ENCODE peak calls at places on chromosomes 12 and 14, in five cellular contexts. K is aorta; A is BE2C; F is GM06990; U is CD4-positive, alpha-beta memory T cell. N is an unnamed sample. For H3K27me3 and H3K36me3, the result is how much of the 10 kb centered on the place peaks cover.

GRCh38 chr12:20142956-20143355 is 225.4 kb upstream of the PDE3A start:
- DNase-seq in K (no peak), A (no peak), F (peak), U (no peak), N (peak)

GRCh38 chr14:88879016-88879415 is 54.6 kb downstream of the TTC8 start:
- DNase-seq in K (no peak), A (no peak), F (no peak), U (no peak), N (no peak)

GRCh38 chr12:124837958-124838803 is 25.5 kb downstream of the SCARB1 start:
- DNase-seq in K (no peak), A (peak), F (no peak), U (no peak), N (peak)

GRCh38 chr12:71662861-71663560 is 637 bp downstream of the ZFC3H1 start:
- DNase-seq in K (peak), A (peak), F (peak), U (peak), N (peak)

GRCh38 chr12:74412607-74413230 is 124.9 kb upstream of the ATXN7L3B start:
- DNase-seq in K (no peak), A (no peak), F (peak), U (peak), N (no peak)

GRCh38 chr14:26596722-26597030 is 1.2 kb downstream of the NOVA1 start:
- DNase-seq in K (peak), A (peak), F (no peak), U (no peak), N (no peak)

GRCh38 chr12:122721057-122721545 is 4.5 kb upstream of the HCAR3 start:
- DNase-seq in K (no peak), A (no peak), F (peak), U (no peak), N (no peak)

GRCh38 chr12:122875590-122876220 is 20.2 kb downstream of the VPS37B start:
- DNase-seq in K (peak), A (no peak), F (peak), U (no peak), N (no peak)

GRCh38 chr14:104473244-104473565 is 106.4 kb upstream of the C14orf180 start:
- DNase-seq in K (no peak), A (no peak), F (no peak), U (no peak), N (peak)

GRCh38 chr12:124713436-124714082 is 146.1 kb upstream of the NCOR2 start:
- DNase-seq in K (peak), A (no peak), F (peak), U (peak), N (no peak)

GRCh38 chr12:88448337-88448944 is 131.8 kb downstream of the KITLG start:
- DNase-seq in K (no peak), A (no peak), F (no peak), U (no peak), N (no peak)

GRCh38 chr12:102364709-102365108 is 115.7 kb downstream of the IGF1 start:
- DNase-seq in K (no peak), A (no peak), F (no peak), U (no peak), N (no peak)

GRCh38 chr12:108004368-108004767 is 124.7 kb upstream of the WSCD2 start:
- DNase-seq in K (no peak), A (no peak), F (no peak), U (no peak), N (peak)

GRCh38 chr14:75631453-75631831 is 29.2 kb downstream of the ERG28 start:
- DNase-seq in K (no peak), A (no peak), F (no peak), U (no peak), N (peak)

GRCh38 chr12:79674629-79675028 is 16.1 kb downstream of the PAWR start:
- DNase-seq in K (no peak), A (no peak), F (no peak), U (no peak), N (no peak)

GRCh38 chr12:112303799-112304198 is 78.4 kb downstream of the HECTD4 start:
- DNase-seq in K (no peak), A (no peak), F (no peak), U (no peak), N (no peak)

GRCh38 chr14:68198713-68199464 is 379.3 kb downstream of the RAD51B start:
- DNase-seq in K (no peak), A (no peak), F (no peak), U (no peak), N (no peak)

GRCh38 chr12:121532503-121533390 is 48.1 kb downstream of the KDM2B start:
- DNase-seq in K (no peak), A (no peak), F (no peak), U (no peak), N (no peak)

GRCh38 chr12:92977326-92977725 is 48.2 kb upstream of the EEA1 start:
- DNase-seq in K (no peak), A (no peak), F (no peak), U (no peak), N (no peak)

GRCh38 chr12:106584104-106585064 is 1.6 kb downstream of the RFX4 start:
- DNase-seq in K (no peak), A (no peak), F (no peak), U (no peak), N (peak)

GRCh38 chr12:12986775-12987332 is 13.2 kb downstream of the HEBP1 start:
- DNase-seq in K (no peak), A (no peak), F (no peak), U (no peak), N (no peak)

GRCh38 chr14:71521736-71522135 is 410.5 kb upstream of the RGS6 start:
- DNase-seq in K (no peak), A (no peak), F (no peak), U (no peak), N (no peak)

GRCh38 chr12:20220339-20220738 is 148.0 kb upstream of the PDE3A start:
- DNase-seq in K (no peak), A (peak), F (no peak), U (no peak), N (peak)

GRCh38 chr12:106113446-106114083 is 25.2 kb downstream of the NUAK1 start:
- DNase-seq in K (no peak), A (no peak), F (no peak), U (no peak), N (no peak)

GRCh38 chr14:76413106-76413961 is 37.4 kb downstream of the ESRRB start:
- DNase-seq in K (no peak), A (no peak), F (no peak), U (no peak), N (peak)

GRCh38 chr14:60658909-60659585 is 9.8 kb upstream of the SIX1 start:
- DNase-seq in K (no peak), A (no peak), F (no peak), U (no peak), N (no peak)

GRCh38 chr14:95433094-95433478 is 83.4 kb downstream of the SYNE3 start:
- DNase-seq in K (peak), A (no peak), F (no peak), U (no peak), N (no peak)

GRCh38 chr12:94318178-94318577 is 141.5 kb downstream of the CEP83 start:
- DNase-seq in K (no peak), A (no peak), F (peak), U (no peak), N (no peak)

GRCh38 chr12:127054531-127054930 is 1212.4 kb upstream of the TMEM132C start:
- DNase-seq in K (no peak), A (no peak), F (no peak), U (no peak), N (no peak)

GRCh38 chr12:120740871-120741270 is 15.2 kb downstream of the ACADS start:
- DNase-seq in K (no peak), A (no peak), F (no peak), U (no peak), N (peak)

GRCh38 chr12:90111646-90112565 is 403.3 kb upstream of the ATP2B1 start:
- DNase-seq in K (no peak), A (no peak), F (no peak), U (no peak), N (no peak)

GRCh38 chr12:19397534-19397933 is 41.8 kb upstream of the AEBP2 start:
- DNase-seq in K (no peak), A (no peak), F (no peak), U (no peak), N (no peak)

GRCh38 chr14:21940887-21941855 is 267.6 kb upstream of the OR4E1 start:
- DNase-seq in K (no peak), A (peak), F (no peak), U (peak), N (peak)

DNA sequence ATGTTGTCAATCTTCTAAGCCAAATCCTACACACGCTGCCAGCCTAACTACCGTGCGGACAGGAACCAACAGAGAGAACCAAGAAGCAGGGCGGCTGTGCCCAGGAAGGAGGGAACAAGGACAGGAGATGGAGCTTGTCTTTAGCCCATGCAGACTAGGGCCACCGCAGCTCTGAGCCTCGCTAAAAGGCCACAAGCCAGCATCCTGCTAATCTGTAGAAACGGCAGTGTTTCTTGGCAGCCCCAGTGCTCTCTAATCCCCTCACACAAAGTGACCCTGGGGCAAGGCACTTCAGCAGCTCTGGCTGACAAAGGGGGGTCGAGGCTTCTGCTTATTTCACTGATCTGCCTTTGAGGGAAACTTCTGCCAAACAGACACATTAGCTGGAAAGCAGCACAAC is 12.7 kb downstream of the COL2A1 start:
- DNase-seq in K (peak), A (no peak), F (no peak), U (no peak), N (peak)
- H3K27me3 ChIP-seq in K (under half), A (under half), F (under half), U (under half), N (under half)

GRCh38 chr14:82239205-82239604 is 705.6 kb upstream of the SEL1L start:
- DNase-seq in K (no peak), A (no peak), F (no peak), U (no peak), N (no peak)

GRCh38 chr14:82238649-82239048 is 705.0 kb upstream of the SEL1L start:
- DNase-seq in K (no peak), A (no peak), F (no peak), U (no peak), N (no peak)
- H3K36me3 ChIP-seq in K (under half), A (under half), F (under half), U (under half), N (under half)

GRCh38 chr14:46651526-46652144 is at the start of gene RPL10L:
- DNase-seq in K (peak), A (peak), F (no peak), U (no peak), N (peak)

GRCh38 chr14:46646796-46647195 is 4.8 kb downstream of the RPL10L start:
- DNase-seq in K (no peak), A (no peak), F (no peak), U (no peak), N (no peak)
- H3K27me3 ChIP-seq in K (under half), A (under half), F (under half), U (under half), N (under half)

GRCh38 chr12:132748319-132748718 is 13.3 kb downstream of the ANKLE2 start:
- DNase-seq in K (no peak), A (no peak), F (no peak), U (no peak), N (no peak)
- H3K36me3 ChIP-seq in K (under half), A (half or more), F (under half), U (half or more), N (half or more)

GRCh38 chr12:109890620-109891019 is 9.5 kb upstream of the TCHP start:
- DNase-seq in K (no peak), A (no peak), F (no peak), U (no peak), N (no peak)

GRCh38 chr12:109893250-109893995 is 6.7 kb upstream of the TCHP start:
- DNase-seq in K (no peak), A (no peak), F (no peak), U (no peak), N (no peak)

GRCh38 chr12:109894939-109895338 is 5.1 kb upstream of the TCHP start:
- DNase-seq in K (no peak), A (no peak), F (no peak), U (no peak), N (no peak)

GRCh38 chr12:109892165-109892715 is 7.8 kb upstream of the TCHP start:
- DNase-seq in K (no peak), A (no peak), F (no peak), U (no peak), N (no peak)

GRCh38 chr12:109892748-109893147 is 7.3 kb upstream of the TCHP start:
- DNase-seq in K (no peak), A (no peak), F (peak), U (no peak), N (no peak)
- H3K27me3 ChIP-seq in K (under half), A (under half), F (under half), U (under half), N (under half)

GRCh38 chr14:102988054-102988453 is 65.6 kb downstream of the AMN start:
- DNase-seq in K (no peak), A (no peak), F (no peak), U (no peak), N (no peak)
- H3K36me3 ChIP-seq in K (under half), A (under half), F (under half), U (under half), N (under half)

GRCh38 chr12:131604146-131604844 is 106.6 kb upstream of the SFSWAP start:
- DNase-seq in K (no peak), A (no peak), F (peak), U (peak), N (peak)
- H3K27me3 ChIP-seq in K (under half), A (under half), F (under half), U (under half), N (under half)

DNA sequence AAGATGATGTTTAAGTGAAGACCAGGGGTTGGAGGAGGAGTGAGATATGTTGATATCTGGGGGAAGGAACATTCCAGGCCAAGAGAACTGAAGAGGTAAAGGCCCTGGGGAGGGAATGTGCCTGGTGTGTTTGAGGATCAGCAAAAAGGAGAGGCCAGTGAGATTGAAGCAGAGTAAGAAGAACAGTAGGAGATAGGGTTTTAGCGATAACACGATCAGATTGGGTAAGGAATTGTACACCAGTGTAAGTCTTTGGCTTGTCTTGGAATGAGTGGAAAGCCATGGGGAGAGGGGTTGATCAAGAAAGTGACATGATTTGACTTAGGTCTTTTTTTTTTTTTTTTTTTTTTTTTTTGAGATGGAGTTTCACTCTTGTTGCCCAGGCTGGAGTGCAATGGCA is 4.8 kb downstream of the TROAP start:
- DNase-seq in K (no peak), A (no peak), F (no peak), U (no peak), N (no peak)
- H3K36me3 ChIP-seq in K (under half), A (under half), F (under half), U (under half), N (under half)

DNA sequence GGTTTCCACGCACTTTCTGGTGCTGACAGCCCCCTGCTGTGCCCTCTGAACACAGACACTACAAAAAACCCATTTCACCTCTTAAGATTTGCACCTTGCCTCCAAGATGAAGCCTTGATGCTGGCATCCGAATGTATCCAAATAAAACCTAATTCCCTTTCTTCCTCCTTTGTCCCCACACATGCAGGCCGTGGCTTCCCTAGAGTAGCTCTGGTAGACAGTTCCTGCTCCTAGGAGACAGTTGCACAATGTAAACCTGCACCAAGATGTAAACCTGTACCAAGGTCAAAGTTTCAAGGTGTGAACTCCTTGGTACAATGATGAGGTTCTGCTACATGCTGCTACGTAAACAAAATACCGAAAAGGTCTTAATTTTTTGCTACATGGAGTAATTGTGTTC is 630 bp upstream of the ABHD12B start:
- DNase-seq in K (no peak), A (no peak), F (no peak), U (no peak), N (no peak)
- H3K27me3 ChIP-seq in K (under half), A (under half), F (under half), U (under half), N (under half)